ENCODE peak calls at places on chromosomes 6 and 20, in nine cellular contexts. Q is NCI-H2081; B is stimulated activated CD4-positive, alpha-beta T cell treated with anti-CD3 and anti-CD28 coated beads, Interleukin-15, amount 100 ng/mL, for 1 hour; K is NCI-H460; W is A172; L is ACHN; A is mucosa of descending colon; M is NCI-H82; I is AG08395. E is an unnamed sample.

GRCh38 chr6:24799541-24799915 is 811 bp upstream of the ARMH2 start:
- DNase-seq in K (no peak), M (no peak), W (no peak), L (no peak), I (no peak), Q (no peak), B (no peak), A (no peak), E (no peak)

GRCh38 chr6:39003072-39003471 is 45.5 kb upstream of the GLP1R start:
- DNase-seq in W (no peak), Q (no peak), K (no peak), L (peak), A (no peak), M (peak), I (no peak), B (no peak), E (no peak)

GRCh38 chr6:105769987-105770386 is 316.1 kb upstream of the PRDM1 start:
- DNase-seq in K (no peak), Q (no peak), I (peak), L (no peak), M (no peak), B (no peak), A (no peak), W (peak), E (no peak)

GRCh38 chr6:1908784-1909183 is 299.1 kb downstream of the FOXC1 start:
- DNase-seq in Q (no peak), L (no peak), W (peak), A (no peak), M (no peak), K (no peak), B (no peak), I (no peak), E (no peak)

GRCh38 chr6:134446228-134446848 is 128.4 kb upstream of the SGK1 start:
- DNase-seq in A (no peak), L (no peak), B (no peak), W (no peak), Q (no peak), I (peak), K (no peak), M (peak), E (peak)

GRCh38 chr6:33313105-33313708 is 671 bp downstream of the TAPBP start:
- DNase-seq in W (no peak), M (peak), B (peak), K (no peak), L (no peak), A (peak), I (peak), Q (peak), E (no peak)

GRCh38 chr6:23601811-23602340 is 524.1 kb upstream of the NRSN1 start:
- DNase-seq in Q (no peak), B (no peak), M (no peak), W (no peak), I (no peak), K (no peak), L (peak), A (no peak), E (peak)

GRCh38 chr6:36127462-36128016 is 2.8 kb upstream of the MAPK13 start:
- DNase-seq in Q (no peak), M (no peak), A (no peak), K (no peak), W (peak), L (peak), I (peak), B (no peak), E (peak)

GRCh38 chr6:37097335-37097734 is 72.6 kb upstream of the PIM1 start:
- DNase-seq in A (no peak), B (no peak), I (no peak), L (no peak), W (no peak), Q (no peak), M (no peak), K (no peak), E (no peak)

GRCh38 chr6:91506509-91506908 is 919.6 kb upstream of the MAP3K7 start:
- DNase-seq in K (no peak), M (no peak), W (no peak), B (no peak), Q (no peak), I (no peak), L (no peak), A (no peak), E (no peak)

GRCh38 chr6:77707603-77708002 is 54.8 kb downstream of the MEI4 start:
- DNase-seq in B (no peak), W (no peak), A (no peak), L (no peak), K (no peak), Q (no peak), M (no peak), I (no peak), E (no peak)

GRCh38 chr6:28657756-28658465 is 132.2 kb downstream of the GPX5 start:
- DNase-seq in L (peak), K (peak), W (peak), B (peak), I (peak), M (peak), A (peak), Q (peak), E (peak)

GRCh38 chr6:161273752-161274487 is at the start of gene AGPAT4:
- DNase-seq in B (peak), W (peak), I (peak), A (peak), K (peak), L (peak), M (peak), Q (peak), E (peak)

GRCh38 chr20:23118144-23118543 is 32.0 kb upstream of the CD93 start:
- DNase-seq in Q (no peak), B (no peak), W (no peak), M (no peak), K (no peak), A (no peak), L (no peak), I (no peak), E (no peak)

GRCh38 chr20:44008806-44009678 is 94.4 kb downstream of the TOX2 start:
- DNase-seq in I (no peak), B (no peak), K (no peak), W (no peak), A (no peak), Q (no peak), L (no peak), M (no peak), E (no peak)

GRCh38 chr6:23170044-23170443 is 600.7 kb downstream of the HDGFL1 start:
- DNase-seq in M (no peak), W (no peak), Q (no peak), K (no peak), A (no peak), L (no peak), B (no peak), I (no peak), E (no peak)

GRCh38 chr6:149859938-149860337 is 4.2 kb downstream of the LRP11 start:
- DNase-seq in Q (no peak), A (no peak), L (no peak), B (no peak), K (no peak), M (no peak), I (no peak), W (no peak), E (no peak)

GRCh38 chr6:39706819-39707218 is 18.4 kb downstream of the KIF6 start:
- DNase-seq in K (no peak), B (no peak), L (no peak), W (no peak), Q (no peak), A (no peak), I (no peak), M (no peak), E (no peak)

GRCh38 chr6:140774080-140774505 is 1358.6 kb upstream of the GJE1 start:
- DNase-seq in M (no peak), Q (peak), W (peak), K (peak), I (peak), A (no peak), L (peak), B (no peak), E (peak)

GRCh38 chr20:18543932-18544331 is 23.3 kb upstream of the SMIM26 start:
- DNase-seq in K (no peak), L (no peak), I (no peak), M (no peak), Q (peak), B (no peak), W (no peak), A (peak), E (no peak)

GRCh38 chr6:410555-411395 is 19.2 kb downstream of the IRF4 start:
- DNase-seq in W (no peak), A (no peak), B (no peak), L (no peak), M (no peak), K (no peak), Q (no peak), I (no peak), E (no peak)

GRCh38 chr6:112153926-112154621 is 66.7 kb downstream of the FAM229B start:
- DNase-seq in L (peak), K (no peak), W (peak), Q (no peak), B (no peak), M (peak), I (peak), A (no peak), E (peak)

GRCh38 chr6:127554435-127555006 is 22.5 kb upstream of the C6orf58 start:
- DNase-seq in L (peak), K (peak), Q (peak), B (no peak), M (peak), A (peak), W (peak), I (peak), E (no peak)

GRCh38 chr20:5654557-5654956 is 95.6 kb upstream of the SHLD1 start:
- DNase-seq in W (peak), M (no peak), K (peak), A (no peak), I (peak), L (no peak), B (no peak), Q (peak), E (peak)

GRCh38 chr20:47318027-47318595 is 38.4 kb downstream of the ZMYND8 start:
- DNase-seq in Q (no peak), W (peak), L (peak), K (no peak), B (no peak), M (no peak), A (peak), I (peak), E (peak)

GRCh38 chr6:167676666-167677421 is 149.9 kb upstream of the AFDN start:
- DNase-seq in L (no peak), B (no peak), A (peak), M (no peak), Q (no peak), I (no peak), K (no peak), W (no peak), E (no peak)

GRCh38 chr20:23643665-23644064 is 5.9 kb upstream of the CST3 start:
- DNase-seq in W (no peak), K (no peak), L (no peak), I (no peak), B (no peak), A (no peak), Q (no peak), M (no peak), E (no peak)

GRCh38 chr6:76834399-76834798 is 628.9 kb downstream of the HTR1B start:
- DNase-seq in L (no peak), K (no peak), Q (no peak), M (no peak), A (no peak), W (no peak), B (no peak), I (no peak), E (no peak)

GRCh38 chr6:128370072-128370471 is 150.3 kb downstream of the PTPRK start:
- DNase-seq in W (peak), L (no peak), I (peak), M (no peak), B (no peak), K (no peak), Q (no peak), A (no peak), E (peak)

E was measured in kidney glomerular epithelial cell.